ENCODE peak calls at places on chromosomes 13 and 19, in four cellular contexts. R, U, W and I are unnamed samples.

GRCh38 chr13:94548382-94549240 is 47.3 kb downstream of the TGDS start:
- DNase-seq in W (no peak), R (no peak), U (peak; percentile 39), I (peak; percentile 77)

GRCh38 chr13:44231786-44232516 is 141.7 kb upstream of the SERP2 start:
- DNase-seq in W (peak; percentile 92), R (peak; percentile 98), U (peak; percentile 83), I (no peak)

GRCh38 chr19:29843180-29844051 is 31.6 kb downstream of the CCNE1 start:
- DNase-seq in R (peak; percentile 1), U (no peak), W (peak; percentile 46), I (no peak)

GRCh38 chr13:39144941-39145533 is 106.8 kb downstream of the NHLRC3 start:
- DNase-seq in U (peak; percentile 61), R (peak; percentile 53), W (peak; percentile 47), I (no peak)

GRCh38 chr19:39704181-39705044 is at the start of gene LGALS14:
- DNase-seq in U (no peak), R (no peak), W (no peak), I (no peak)

GRCh38 chr13:111912991-111913781 is 153.8 kb upstream of the SOX1 start:
- DNase-seq in W (no peak), U (no peak), R (no peak), I (peak; percentile 52)

GRCh38 chr13:34577051-34577450 is 365.0 kb upstream of the NBEA start:
- DNase-seq in R (peak; percentile 27), W (no peak), U (no peak), I (no peak)

GRCh38 chr13:27926644-27927434 is 7.0 kb downstream of the PDX1 start:
- DNase-seq in U (no peak), W (no peak), R (no peak), I (no peak)

GRCh38 chr13:99969934-99970760 is 1.4 kb downstream of the ZIC5 start:
- DNase-seq in R (no peak), U (no peak), W (peak; percentile 78), I (no peak)

GRCh38 chr13:99972190-99972731 is 694 bp upstream of the ZIC5 start:
- DNase-seq in U (no peak), R (no peak), W (no peak), I (no peak)

GRCh38 chr13:99971576-99972189 is at the start of gene ZIC5:
- DNase-seq in W (no peak), R (no peak), U (no peak), I (no peak)

GRCh38 chr13:99969368-99969933 is 2.1 kb downstream of the ZIC5 start:
- DNase-seq in R (no peak), W (no peak), U (no peak), I (no peak)

DNA sequence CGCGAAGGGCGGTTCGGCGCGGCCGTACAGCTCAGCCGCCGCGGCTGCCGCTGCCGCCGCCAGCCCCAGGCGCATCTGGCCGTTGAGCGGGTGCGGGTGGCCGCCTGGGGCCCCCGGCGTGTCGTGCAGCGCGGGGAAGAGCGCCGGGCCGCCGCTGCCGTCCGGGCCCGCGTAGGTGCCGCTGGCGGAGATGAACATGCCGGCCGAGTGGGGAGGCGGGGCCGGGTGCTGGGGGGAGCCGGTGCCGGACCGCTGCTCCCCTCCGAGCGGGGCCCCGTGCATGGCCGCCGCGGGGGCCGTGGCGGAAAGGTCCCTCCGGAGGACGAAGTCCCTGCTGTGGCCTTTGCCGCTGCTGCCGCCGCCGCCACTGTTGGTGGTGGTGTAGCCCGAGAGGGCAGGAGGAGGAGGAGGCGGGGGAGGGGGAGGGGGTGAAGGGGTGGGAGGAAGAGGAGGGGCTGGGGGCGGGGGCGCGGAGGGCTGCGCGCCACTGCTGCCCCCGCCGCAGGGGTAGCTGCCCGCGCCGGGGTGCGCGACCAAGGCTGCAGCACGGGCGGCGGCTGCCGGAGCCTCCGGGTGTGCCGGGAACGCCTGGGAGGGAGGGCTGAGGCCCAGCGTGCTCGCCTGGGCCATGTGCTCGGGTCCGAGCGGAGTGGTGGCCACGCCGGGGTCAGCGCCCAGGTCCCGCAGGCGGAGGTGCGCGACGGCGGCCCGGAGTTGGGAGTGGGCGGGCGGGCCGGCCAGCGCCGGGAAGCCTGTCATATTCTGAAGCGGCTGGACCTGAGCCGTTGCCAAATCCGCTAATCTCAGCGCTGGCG is 599 bp downstream of the ZIC5 start:
- DNase-seq in W (no peak), R (no peak), U (no peak), I (no peak)
- H3K4me3 ChIP-seq in W (peak overlapping the region; percentile 70), R (peak overlapping the region; percentile 34), U (no peak overlapping the region), I (peak overlapping the region; percentile 66)

GRCh38 chr13:85816413-85816812 is 17.2 kb upstream of the SLITRK6 start:
- DNase-seq in U (no peak), R (no peak), W (no peak), I (no peak)

GRCh38 chr13:85825454-85825853 is 26.2 kb upstream of the SLITRK6 start:
- DNase-seq in U (no peak), R (peak; percentile 1), W (no peak), I (no peak)

DNA sequence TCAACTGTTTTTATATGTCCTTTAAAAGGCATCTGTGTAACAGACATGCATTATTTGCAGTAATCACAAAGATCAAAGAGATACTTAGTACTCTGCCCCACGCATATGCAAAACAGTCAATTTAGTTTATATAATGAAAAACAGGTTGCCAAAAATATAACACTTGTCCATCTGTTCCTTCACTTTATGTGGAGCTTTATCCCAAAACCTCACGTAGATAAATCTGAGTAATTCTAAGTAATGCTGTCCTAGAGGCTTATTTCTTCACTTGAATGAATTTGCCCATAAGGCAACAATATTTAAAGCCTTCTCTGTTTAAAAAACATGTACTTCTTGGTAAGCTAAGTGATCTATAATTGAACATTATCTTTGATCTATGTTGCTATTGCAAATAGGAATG is 20.3 kb upstream of the SLITRK6 start:
- DNase-seq in W (no peak), U (no peak), R (no peak), I (no peak)
- H3K4me3 ChIP-seq in W (no peak overlapping the region), U (no peak overlapping the region), R (no peak overlapping the region), I (no peak overlapping the region)

GRCh38 chr19:46470376-46470775 is 987 bp downstream of the PNMA8A start:
- DNase-seq in W (no peak), U (no peak), R (no peak), I (no peak)
- H3K4me3 ChIP-seq in W (no peak overlapping the region), U (no peak overlapping the region), R (no peak overlapping the region), I (no peak overlapping the region)

GRCh38 chr19:36331353-36332228 is 47.4 kb downstream of the ZFP14 start:
- DNase-seq in W (peak; percentile 43), R (peak; percentile 96), U (peak; percentile 89), I (peak; percentile 90)
- H3K4me3 ChIP-seq in W (no peak overlapping the region), R (peak overlapping the region; percentile 88), U (peak overlapping the region; percentile 85), I (peak overlapping the region; percentile 76)

GRCh38 chr13:110469597-110469996 is 91.9 kb downstream of the RAB20 start:
- DNase-seq in R (no peak), U (no peak), W (no peak), I (no peak)

GRCh38 chr13:110471833-110472162 is 89.7 kb downstream of the RAB20 start:
- DNase-seq in R (peak; percentile 86), W (no peak), U (no peak), I (no peak)

GRCh38 chr13:110472904-110473563 is 88.5 kb downstream of the RAB20 start:
- DNase-seq in W (no peak), U (no peak), R (no peak), I (no peak)

GRCh38 chr13:110470272-110471009 is 91.1 kb downstream of the RAB20 start:
- DNase-seq in U (no peak), W (no peak), R (no peak), I (no peak)

DNA sequence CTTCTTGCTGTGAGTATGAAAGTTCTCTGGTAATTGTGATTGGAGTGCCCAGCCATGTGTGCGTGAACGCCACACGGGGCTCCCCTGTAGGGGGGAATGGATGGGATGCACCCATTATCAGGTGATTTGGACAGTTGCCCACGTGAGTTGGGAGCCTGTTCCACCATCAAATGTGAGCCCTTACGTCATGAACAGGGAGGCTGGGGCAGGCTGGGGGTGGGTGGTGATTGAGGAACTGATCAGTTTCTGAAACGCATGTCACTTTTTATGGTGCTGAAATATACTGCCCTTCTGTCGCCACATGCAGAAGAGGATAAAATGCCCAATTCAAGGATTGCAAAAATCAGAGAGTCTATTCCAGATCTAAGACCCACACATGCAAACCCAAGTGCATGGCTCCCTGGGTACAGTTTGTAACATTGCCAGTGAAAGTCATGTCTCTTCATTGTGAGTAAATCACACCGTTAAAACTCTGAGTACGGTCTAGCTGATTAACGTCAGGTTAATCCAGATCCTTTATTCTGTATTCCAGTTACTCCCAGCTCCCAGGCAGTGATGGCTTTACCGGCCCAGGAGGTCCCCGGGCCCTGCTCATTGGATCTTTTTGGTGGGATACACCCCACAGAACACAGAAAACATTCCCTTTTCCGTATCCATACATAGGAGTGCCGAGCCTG is 90.2 kb downstream of the RAB20 start:
- DNase-seq in R (no peak), U (no peak), W (no peak), I (no peak)
- H3K4me3 ChIP-seq in R (no peak overlapping the region), U (no peak overlapping the region), W (no peak overlapping the region), I (no peak overlapping the region)

GRCh38 chr19:50818859-50819472 is 4.6 kb downstream of the KLK1 start:
- DNase-seq in R (no peak), W (no peak), U (no peak), I (no peak)
- H3K4me3 ChIP-seq in R (no peak overlapping the region), W (no peak overlapping the region), U (no peak overlapping the region), I (no peak overlapping the region)

GRCh38 chr19:32039446-32039845 is 306.0 kb upstream of the ZNF507 start:
- DNase-seq in W (no peak), U (no peak), R (no peak), I (no peak)

GRCh38 chr19:32037998-32038732 is 307.2 kb upstream of the ZNF507 start:
- DNase-seq in R (no peak), W (no peak), U (peak; percentile 63), I (no peak)

GRCh38 chr19:32040246-32040645 is 305.2 kb upstream of the ZNF507 start:
- DNase-seq in U (no peak), R (no peak), W (no peak), I (no peak)

GRCh38 chr19:32041681-32042292 is 303.6 kb upstream of the ZNF507 start:
- DNase-seq in U (peak; percentile 46), W (no peak), R (peak; percentile 10), I (no peak)
- H3K4me3 ChIP-seq in U (no peak overlapping the region), W (no peak overlapping the region), R (no peak overlapping the region), I (peak overlapping the region; percentile 51)